ENCODE peak calls at places on chromosome 14, in six cellular contexts. E, X, H, A, F and R are unnamed samples.

GRCh38 chr14:53295985-53296582 is 143.0 kb upstream of the DDHD1 start:
- DNase-seq in E (peak; percentile 29), X (peak; percentile 45), H (peak; percentile 10), F (peak; percentile 60), A (peak; percentile 25), R (peak; percentile 57)

GRCh38 chr14:55581011-55581806 is 1.2 kb downstream of the KTN1 start:
- DNase-seq in H (no peak), A (peak; percentile 52), X (peak; percentile 39), E (no peak), F (peak; percentile 48), R (no peak)

GRCh38 chr14:42947991-42948390 is 1341.3 kb downstream of the LRFN5 start:
- DNase-seq in A (no peak), X (no peak), F (no peak), E (no peak), H (no peak), R (no peak)

GRCh38 chr14:23056956-23057756 is at the start of gene CDH24:
- DNase-seq in E (no peak), A (peak; percentile 77), X (peak; percentile 68), H (peak; percentile 96), F (peak; percentile 74), R (peak; percentile 94)

GRCh38 chr14:96567289-96567899 is 65.2 kb downstream of the PAPOLA start:
- DNase-seq in H (no peak), A (peak; percentile 19), F (peak; percentile 62), E (peak; percentile 42), X (peak; percentile 48), R (peak; percentile 41)

GRCh38 chr14:50758945-50759344 is 72.0 kb downstream of the NIN start:
- DNase-seq in A (no peak), F (no peak), H (no peak), E (no peak), X (no peak), R (no peak)

GRCh38 chr14:38184132-38184531 is 23.6 kb upstream of the SSTR1 start:
- DNase-seq in E (no peak), F (no peak), A (no peak), X (no peak), H (no peak), R (no peak)

GRCh38 chr14:95829321-95829720 is 47.3 kb upstream of the TUNAR start:
- DNase-seq in E (no peak), A (no peak), X (no peak), F (no peak), H (no peak), R (no peak)

GRCh38 chr14:76762617-76763361 is 1.5 kb downstream of the VASH1 start:
- DNase-seq in E (no peak), X (no peak), H (peak; percentile 53), A (no peak), F (no peak), R (no peak)

GRCh38 chr14:68412505-68413496 is 380.1 kb downstream of the ZFP36L1 start:
- DNase-seq in X (no peak), E (no peak), F (no peak), A (no peak), H (no peak), R (no peak)

GRCh38 chr14:38171197-38171596 is 36.5 kb upstream of the SSTR1 start:
- DNase-seq in F (no peak), E (no peak), A (peak; percentile 34), X (peak; percentile 43), H (no peak), R (no peak)